ENCODE peak calls at places on chromosomes 3 and 15, in ten cellular contexts. L, Q, J, R, W, O, F, D, I and X are unnamed samples.

GRCh38 chr15:31260646-31261265 is 65.9 kb upstream of the KLF13 start:
- DNase-seq in L (no peak), Q (no peak), J (no peak), R (no peak), W (no peak), O (no peak), F (no peak), D (peak), I (no peak), X (no peak)

GRCh38 chr15:91496754-91497691 is 356.5 kb upstream of the SLCO3A1 start:
- DNase-seq in L (no peak), Q (no peak), J (no peak), R (no peak), W (no peak), O (no peak), F (no peak), D (no peak), I (no peak), X (no peak)

GRCh38 chr15:101135532-101136166 is 116.2 kb downstream of the CHSY1 start:
- DNase-seq in L (no peak), Q (no peak), J (no peak), R (no peak), W (no peak), O (no peak), F (peak), D (no peak), I (no peak), X (peak)

GRCh38 chr3:50248387-50248786 is 12.4 kb downstream of the GNAI2 start:
- DNase-seq in L (no peak), Q (no peak), J (no peak), R (no peak), W (peak), O (no peak), F (no peak), D (no peak), I (no peak), X (peak)

GRCh38 chr15:49301562-49301961 is 121.5 kb upstream of the FGF7 start:
- DNase-seq in L (no peak), Q (no peak), J (no peak), R (no peak), W (no peak), O (peak), F (no peak), D (no peak), I (no peak), X (no peak)

GRCh38 chr3:98974442-98974841 is 72.9 kb upstream of the DCBLD2 start:
- DNase-seq in L (no peak), Q (no peak), J (no peak), R (no peak), W (no peak), O (no peak), F (no peak), D (no peak), I (no peak), X (no peak)

GRCh38 chr3:146218880-146219866 is 31.7 kb downstream of the PLSCR4 start:
- DNase-seq in L (no peak), Q (peak), J (peak), R (no peak), W (no peak), O (peak), F (peak), D (peak), I (peak), X (no peak)

GRCh38 chr3:141945726-141946125 is 69.3 kb downstream of the ATP1B3 start:
- DNase-seq in L (no peak), Q (no peak), J (no peak), R (no peak), W (no peak), O (no peak), F (no peak), D (no peak), I (no peak), X (peak)

GRCh38 chr3:72338082-72338941 is 509.9 kb downstream of the SHQ1 start:
- DNase-seq in L (no peak), Q (no peak), J (no peak), R (peak), W (no peak), O (no peak), F (no peak), D (no peak), I (no peak), X (no peak)

GRCh38 chr3:78604328-78604727 is 1163.5 kb downstream of the ROBO1 start:
- DNase-seq in L (no peak), Q (no peak), J (no peak), R (no peak), W (no peak), O (peak), F (no peak), D (no peak), I (no peak), X (no peak)

GRCh38 chr3:18843188-18843587 is 305.1 kb upstream of the KCNH8 start:
- DNase-seq in L (no peak), Q (no peak), J (no peak), R (no peak), W (no peak), O (no peak), F (no peak), D (no peak), I (no peak), X (no peak)

GRCh38 chr3:24365168-24365567 is 129.5 kb downstream of the THRB start:
- DNase-seq in L (no peak), Q (no peak), J (no peak), R (peak), W (peak), O (peak), F (no peak), D (peak), I (no peak), X (no peak)

GRCh38 chr15:63583027-63583426 is 14.2 kb upstream of the FBXL22 start:
- DNase-seq in L (no peak), Q (no peak), J (no peak), R (no peak), W (no peak), O (peak), F (no peak), D (no peak), I (no peak), X (no peak)

GRCh38 chr3:117145677-117146076 is 436.1 kb downstream of the TUSC7 start:
- DNase-seq in L (no peak), Q (no peak), J (no peak), R (no peak), W (no peak), O (no peak), F (no peak), D (no peak), I (no peak), X (no peak)

GRCh38 chr3:5166846-5167245 is 20.7 kb upstream of the EDEM1 start:
- DNase-seq in L (no peak), Q (no peak), J (no peak), R (no peak), W (no peak), O (no peak), F (no peak), D (no peak), I (no peak), X (no peak)

GRCh38 chr3:171183042-171183441 is 156.5 kb upstream of the SLC2A2 start:
- DNase-seq in L (no peak), Q (no peak), J (no peak), R (no peak), W (no peak), O (peak), F (no peak), D (no peak), I (no peak), X (no peak)

GRCh38 chr3:28467414-28467813 is 118.8 kb upstream of the AZI2 start:
- DNase-seq in L (no peak), Q (no peak), J (no peak), R (no peak), W (no peak), O (no peak), F (no peak), D (no peak), I (no peak), X (no peak)

GRCh38 chr3:117921908-117922456 is 1112.7 kb downstream of the IGSF11 start:
- DNase-seq in L (no peak), Q (no peak), J (no peak), R (no peak), W (no peak), O (no peak), F (no peak), D (no peak), I (no peak), X (no peak)

GRCh38 chr3:14548321-14548729 is 8.2 kb upstream of the GRIP2 start:
- DNase-seq in L (no peak), Q (peak), J (peak), R (no peak), W (peak), O (peak), F (peak), D (peak), I (peak), X (peak)

GRCh38 chr3:29280675-29281264 is at the start of gene RBMS3:
- DNase-seq in L (no peak), Q (peak), J (peak), R (no peak), W (peak), O (peak), F (peak), D (peak), I (no peak), X (peak)

GRCh38 chr3:115092220-115092791 is 54.8 kb downstream of the ZBTB20 start:
- DNase-seq in L (peak), Q (peak), J (peak), R (peak), W (peak), O (peak), F (peak), D (peak), I (peak), X (peak)

GRCh38 chr15:77083381-77084160 is 12.7 kb upstream of the TSPAN3 start:
- DNase-seq in L (peak), Q (peak), J (peak), R (no peak), W (peak), O (peak), F (peak), D (peak), I (peak), X (peak)

GRCh38 chr3:149152420-149152819 is 23.0 kb downstream of the HPS3 start:
- DNase-seq in L (no peak), Q (no peak), J (no peak), R (no peak), W (no peak), O (peak), F (peak), D (no peak), I (peak), X (no peak)